ENCODE peak calls at places on chromosome X, in seven cellular contexts. M, K, Q, S, V, F and I are unnamed samples.

GRCh38 chrX:2576793-2577192 is 76.0 kb upstream of the DHRSX start:
- DNase-seq in M (no peak), K (no peak), Q (no peak), S (no peak), V (no peak), F (no peak), I (no peak)

GRCh38 chrX:2391869-2392606 is 108.7 kb downstream of the DHRSX start:
- DNase-seq in M (no peak), K (no peak), Q (no peak), S (peak), V (peak), F (no peak), I (no peak)

GRCh38 chrX:14504960-14505538 is 24.3 kb upstream of the GLRA2 start:
- DNase-seq in M (no peak), K (no peak), Q (no peak), S (no peak), V (no peak), F (no peak), I (no peak)

GRCh38 chrX:66760648-66761047 is 121.8 kb upstream of the EDA2R start:
- DNase-seq in M (no peak), K (peak), Q (no peak), S (no peak), V (no peak), F (no peak), I (no peak)

GRCh38 chrX:13131511-13132137 is 87.2 kb upstream of the FAM9C start:
- DNase-seq in M (no peak), K (no peak), Q (no peak), S (peak), V (no peak), F (no peak), I (no peak)

GRCh38 chrX:19707472-19707871 is 179.9 kb downstream of the SH3KBP1 start:
- DNase-seq in M (no peak), K (no peak), Q (no peak), S (no peak), V (no peak), F (no peak), I (peak)

GRCh38 chrX:39247536-39247935 is 446.3 kb downstream of the MID1IP1 start:
- DNase-seq in M (no peak), K (no peak), Q (no peak), S (no peak), V (no peak), F (no peak), I (no peak)

GRCh38 chrX:40105016-40105790 is 7.4 kb upstream of the BCOR start:
- DNase-seq in M (no peak), K (peak), Q (no peak), S (peak), V (no peak), F (peak), I (peak)

DNA sequence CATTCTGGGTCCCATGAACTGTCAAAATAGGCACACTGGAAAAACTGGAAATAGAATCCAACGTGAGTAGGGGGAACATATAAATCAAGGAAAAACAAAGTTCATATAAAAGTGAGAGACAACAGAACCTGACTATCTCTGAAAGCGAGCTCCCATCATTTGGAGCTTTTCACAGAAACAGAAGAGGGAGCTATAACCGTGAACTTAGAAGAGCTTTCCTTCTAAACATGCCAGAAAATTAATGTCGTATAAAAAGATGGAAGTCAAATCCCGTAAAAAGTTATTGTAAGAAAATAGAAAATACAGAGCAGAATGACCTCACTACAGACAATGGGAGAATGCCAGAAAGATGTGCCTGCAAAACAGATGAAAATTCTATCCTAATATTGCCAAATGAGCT is 23.9 kb upstream of the HSD17B10 start:
- DNase-seq in M (no peak), K (no peak), Q (no peak), S (peak), V (no peak), F (no peak), I (no peak)
- TF ChIP-seq CTCF in M (no peak), K (no peak), Q (no peak), S (peak), V (no peak), F (no peak), I (peak)

GRCh38 chrX:87299563-87300160 is 217.9 kb upstream of the KLHL4 start:
- DNase-seq in M (no peak), K (peak), Q (no peak), S (peak), V (no peak), F (no peak), I (no peak)
- TF ChIP-seq CTCF in M (peak), K (peak), Q (peak), S (peak), V (peak), F (peak), I (peak)

DNA sequence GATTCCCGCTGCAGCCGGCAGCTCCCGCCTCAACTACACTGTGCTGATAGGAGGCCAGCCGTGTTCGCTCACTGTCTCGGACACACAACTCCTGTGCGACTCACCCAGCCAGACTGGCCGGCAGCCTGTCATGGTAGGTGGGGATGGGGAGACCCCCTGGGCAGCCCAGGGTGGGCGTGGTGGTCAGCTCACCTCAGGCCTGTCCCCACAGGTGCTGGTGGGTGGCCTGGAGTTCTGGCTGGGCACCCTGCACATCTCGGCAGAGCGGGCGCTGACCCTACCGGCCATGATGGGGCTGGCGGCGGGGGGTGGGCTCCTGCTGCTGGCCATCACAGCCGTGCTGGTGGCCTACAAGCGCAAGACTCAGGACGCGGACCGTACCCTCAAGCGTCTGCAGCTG is 9.5 kb downstream of the PLXNA3 start:
- DNase-seq in M (no peak), K (no peak), Q (no peak), S (no peak), V (no peak), F (no peak), I (no peak)
- TF ChIP-seq CTCF in M (no peak), K (no peak), Q (no peak), S (no peak), V (no peak), F (no peak), I (no peak)

DNA sequence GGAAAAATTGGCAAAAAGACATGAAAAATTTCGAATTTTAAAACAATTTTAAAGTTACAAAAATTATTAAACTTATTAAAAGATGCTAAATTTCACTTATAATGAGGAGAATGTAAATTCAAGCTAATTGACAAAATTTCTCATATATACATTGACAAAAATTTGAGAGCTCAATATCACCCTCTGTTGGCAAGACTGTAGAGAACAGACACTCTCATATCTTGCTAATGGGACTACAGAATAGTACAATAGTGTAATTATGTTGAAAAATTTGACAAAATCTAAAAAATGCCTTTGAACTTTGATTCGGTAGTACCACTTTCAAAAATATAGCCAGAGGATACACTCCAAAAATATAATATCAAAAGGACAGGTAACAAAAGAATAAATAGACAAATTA is 29.8 kb downstream of the DCAF8L2 start:
- DNase-seq in M (no peak), K (no peak), Q (no peak), S (peak), V (no peak), F (no peak), I (no peak)
- TF ChIP-seq CTCF in M (peak), K (peak), Q (peak), S (peak), V (no peak), F (peak), I (peak)